ENCODE peak calls at places on chromosome 2, in six cellular contexts. T is endothelial cell, E is psoas muscle, U is keratinocyte, A is pancreas, N is activated B cell treated with CpG ODN at 0.5 μM for 24 hours. R is an unnamed sample.
A peak's percentile ranks its signal among the peaks of the same experiment; 100 is the strongest.

GRCh38 chr2:76998713-76999112 is 523.5 kb downstream of the LRRTM4 start:
- DNase-seq in E (no peak), A (no peak), U (no peak), N (no peak), T (no peak), R (no peak)

GRCh38 chr2:241443486-241444223 is 64.7 kb downstream of the STK25 start:
- DNase-seq in U (peak; percentile 52), E (no peak), N (peak; percentile 48), A (peak; percentile 28), T (no peak), R (peak; percentile 80)

GRCh38 chr2:26139269-26140183 is 33.4 kb upstream of the GAREM2 start:
- DNase-seq in T (no peak), E (no peak), U (no peak), A (peak; percentile 84), N (no peak), R (no peak)

GRCh38 chr2:211085056-211085680 is 528.8 kb downstream of the CPS1 start:
- DNase-seq in E (no peak), N (no peak), U (no peak), T (no peak), A (no peak), R (no peak)

GRCh38 chr2:207465894-207466293 is 63.9 kb upstream of the CREB1 start:
- DNase-seq in U (no peak), A (no peak), E (no peak), T (no peak), N (no peak), R (no peak)

GRCh38 chr2:233142355-233142897 is 82.3 kb downstream of the INPP5D start:
- DNase-seq in U (no peak), T (no peak), E (no peak), A (no peak), N (peak; percentile 30), R (peak; percentile 33)

GRCh38 chr2:95357717-95358280 is 44.7 kb upstream of the FAHD2A start:
- DNase-seq in U (no peak), E (no peak), T (no peak), N (no peak), A (peak; percentile 11), R (no peak)

GRCh38 chr2:160498147-160498546 is 4.5 kb upstream of the RBMS1 start:
- DNase-seq in U (no peak), E (no peak), N (no peak), A (no peak), T (no peak), R (no peak)

GRCh38 chr2:2222931-2223330 is 108.1 kb downstream of the MYT1L start:
- DNase-seq in N (no peak), T (no peak), E (no peak), U (no peak), A (no peak), R (no peak)

GRCh38 chr2:67158718-67159117 is 238.4 kb upstream of the ETAA1 start:
- DNase-seq in N (no peak), T (no peak), A (no peak), U (no peak), E (no peak), R (no peak)

GRCh38 chr2:234267534-234267933 is 217.0 kb downstream of the SPP2 start:
- DNase-seq in U (no peak), T (no peak), A (no peak), N (no peak), E (no peak), R (no peak)

GRCh38 chr2:173090291-173090877 is 14.7 kb downstream of the MAP3K20 start:
- DNase-seq in A (no peak), E (peak; percentile 27), T (peak; percentile 10), N (no peak), U (no peak), R (no peak)

GRCh38 chr2:12457831-12458230 is 258.9 kb upstream of the TRIB2 start:
- DNase-seq in N (no peak), U (no peak), A (no peak), T (no peak), E (no peak), R (no peak)

GRCh38 chr2:64315561-64315960 is 138.4 kb upstream of the LGALSL start:
- DNase-seq in T (no peak), N (no peak), A (no peak), E (no peak), U (no peak), R (no peak)

GRCh38 chr2:11027195-11027594 is 115.5 kb downstream of the KCNF1 start:
- DNase-seq in A (no peak), T (no peak), E (no peak), U (no peak), N (no peak), R (no peak)

GRCh38 chr2:99643824-99644787 is 154.3 kb upstream of the REV1 start:
- DNase-seq in E (no peak), A (no peak), N (no peak), T (no peak), U (no peak), R (no peak)

GRCh38 chr2:53403836-53404413 is 363.7 kb upstream of the CHAC2 start:
- DNase-seq in E (no peak), U (no peak), T (no peak), N (no peak), A (no peak), R (no peak)

GRCh38 chr2:176557821-176558220 is 288.6 kb downstream of the MTX2 start:
- DNase-seq in E (no peak), A (no peak), N (no peak), U (no peak), T (no peak), R (no peak)

GRCh38 chr2:25274868-25275574 is 66.7 kb downstream of the DNMT3A start:
- DNase-seq in A (peak; percentile 48), E (peak; percentile 51), N (peak; percentile 32), U (no peak), T (no peak), R (peak; percentile 51)

GRCh38 chr2:219060821-219061791 is at the start of gene IHH:
- DNase-seq in T (peak; percentile 23), N (peak; percentile 19), U (no peak), A (no peak), E (no peak), R (no peak)

GRCh38 chr2:219247678-219248642 is 2.7 kb downstream of the STK16 start:
- DNase-seq in N (no peak), A (no peak), U (no peak), E (no peak), T (no peak), R (no peak)

GRCh38 chr2:188978291-188979081 is 4.3 kb downstream of the COL3A1 start:
- DNase-seq in E (no peak), T (no peak), U (no peak), N (no peak), A (peak; percentile 46), R (no peak)

DNA sequence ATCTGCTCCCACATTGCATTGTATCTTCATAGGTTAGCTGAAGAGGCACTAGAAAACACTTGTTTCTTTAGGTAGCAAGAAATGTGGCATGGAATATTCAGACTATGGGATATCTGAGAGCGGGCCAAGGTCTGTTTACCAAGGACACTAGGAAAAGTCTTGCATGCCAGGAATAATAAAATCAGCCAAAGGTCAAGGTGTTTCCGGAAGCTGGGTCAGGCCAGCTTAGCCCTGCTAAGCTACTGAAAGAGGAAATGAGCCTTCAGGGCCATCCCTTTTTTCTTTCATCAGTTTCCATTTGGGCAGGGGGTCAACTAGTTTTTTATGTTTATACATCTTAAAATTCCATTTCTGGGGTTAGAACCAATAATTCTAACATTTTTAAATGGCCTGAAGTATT is 101.1 kb downstream of the DPP4 start:
- DNase-seq in T (no peak), A (no peak), U (no peak), E (no peak), N (no peak), R (no peak)
- TF ChIP-seq CTCF in T (no peak), A (no peak), U (no peak), E (no peak), N (no peak), R (no peak)

DNA sequence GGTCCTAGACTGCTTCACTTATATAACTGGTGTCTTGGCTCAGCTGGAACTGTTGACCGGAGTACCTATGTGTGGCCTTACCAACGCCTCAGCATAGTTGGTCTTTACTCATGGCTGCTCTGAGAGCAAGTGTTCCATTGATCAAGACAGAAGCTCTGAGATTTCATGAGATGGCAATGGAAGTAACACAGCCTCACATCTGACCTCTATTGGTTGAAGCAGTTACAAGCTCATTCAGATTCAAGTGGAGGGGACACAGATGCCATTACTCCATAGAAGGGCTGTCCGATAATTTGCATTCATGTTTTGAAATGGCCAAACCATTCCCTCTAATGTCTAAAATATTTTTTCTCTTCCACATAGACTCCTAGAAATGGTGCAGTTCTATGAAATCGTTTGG is 46.4 kb upstream of the STK39 start:
- DNase-seq in U (no peak), T (no peak), A (no peak), N (no peak), E (no peak), R (no peak)
- TF ChIP-seq CTCF in U (peak; percentile 29), T (no peak), A (no peak), N (no peak), E (no peak), R (peak; percentile 12)

GRCh38 chr2:164060031-164060430 is 324.2 kb upstream of the FIGN start:
- DNase-seq in A (no peak), T (no peak), U (no peak), N (no peak), E (no peak), R (no peak)
- TF ChIP-seq CTCF in A (no peak), T (no peak), U (no peak), N (no peak), E (no peak), R (no peak)

DNA sequence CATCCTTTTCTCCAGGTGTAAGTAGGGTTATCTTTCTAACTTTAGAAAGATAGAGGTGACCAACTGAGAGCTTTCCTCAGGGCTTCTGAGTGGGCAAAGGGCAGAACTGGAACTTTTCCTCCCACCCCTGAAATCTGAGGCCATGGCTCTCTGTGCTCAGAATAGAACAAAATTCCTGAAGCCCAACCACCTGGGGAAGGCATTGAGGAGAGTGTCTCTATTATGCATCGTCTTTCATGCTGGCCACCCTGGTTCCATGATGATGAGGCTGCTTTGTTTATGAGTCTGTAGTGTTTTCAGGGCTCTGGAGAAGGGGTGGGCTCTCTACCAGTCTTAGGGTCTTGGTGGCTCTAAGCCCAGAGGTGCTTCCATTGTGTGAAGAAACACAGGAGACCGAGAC is 30.7 kb upstream of the IL1R1 start:
- DNase-seq in E (no peak), T (no peak), N (no peak), U (no peak), A (no peak), R (no peak)
- TF ChIP-seq CTCF in E (no peak), T (no peak), N (no peak), U (no peak), A (no peak), R (no peak)

GRCh38 chr2:150548527-150548926 is 61.1 kb upstream of the RND3 start:
- DNase-seq in U (no peak), N (no peak), A (no peak), E (no peak), T (no peak), R (no peak)
- TF ChIP-seq CTCF in U (peak; percentile 58), N (no peak), A (no peak), E (no peak), T (no peak), R (no peak)

GRCh38 chr2:204264068-204264693 is 281.1 kb upstream of the PARD3B start:
- DNase-seq in U (no peak), E (no peak), N (no peak), A (no peak), T (no peak), R (no peak)
- TF ChIP-seq CTCF in U (no peak), E (no peak), N (no peak), A (no peak), T (no peak), R (no peak)

R was measured in natural killer cell.